ENCODE peak calls at places on chromosome 13, in ten cellular contexts. Y is T1000, G is SK-N-SH, S is T-helper 1 cell, H is cerebellum, E is fibroblast of the conjunctiva, P is mucosa of gallbladder, V is GM13977, D is GOT3, W is mammary epithelial cell. U is an unnamed sample.

GRCh38 chr13:22648325-22648758 is 532.4 kb upstream of the SGCG start:
- DNase-seq in Y (no peak), G (no peak), S (no peak), H (no peak), E (no peak), P (no peak), V (no peak), D (no peak), W (no peak), U (peak)

GRCh38 chr13:51848674-51849073 is 3.7 kb upstream of the TMEM272 start:
- DNase-seq in Y (no peak), G (no peak), S (no peak), H (no peak), E (no peak), P (no peak), V (no peak), D (no peak), W (no peak), U (no peak)

GRCh38 chr13:100203696-100204367 is 114.9 kb downstream of the PCCA start:
- DNase-seq in Y (no peak), G (no peak), S (no peak), H (no peak), E (no peak), P (no peak), V (peak), D (no peak), W (peak), U (no peak)

GRCh38 chr13:40377783-40378182 is 288.7 kb downstream of the FOXO1 start:
- DNase-seq in Y (no peak), G (no peak), S (no peak), H (no peak), E (no peak), P (no peak), V (no peak), D (no peak), W (no peak), U (peak)

GRCh38 chr13:40672310-40673060 is 6.0 kb upstream of the FOXO1 start:
- DNase-seq in Y (no peak), G (peak), S (no peak), H (no peak), E (peak), P (no peak), V (no peak), D (no peak), W (peak), U (peak)

GRCh38 chr13:113562085-113562749 is 22.3 kb upstream of the TFDP1 start:
- DNase-seq in Y (peak), G (peak), S (no peak), H (peak), E (peak), P (peak), V (peak), D (no peak), W (peak), U (peak)

GRCh38 chr13:27131906-27132305 is 39.7 kb downstream of the USP12 start:
- DNase-seq in Y (no peak), G (no peak), S (no peak), H (no peak), E (no peak), P (no peak), V (no peak), D (no peak), W (no peak), U (no peak)

GRCh38 chr13:35712907-35713685 is 236.6 kb upstream of the MAB21L1 start:
- DNase-seq in Y (no peak), G (peak), S (no peak), H (no peak), E (peak), P (no peak), V (no peak), D (no peak), W (no peak), U (no peak)

GRCh38 chr13:113998781-113999617 is 25.1 kb upstream of the C13orf46 start:
- DNase-seq in Y (no peak), G (no peak), S (peak), H (no peak), E (no peak), P (no peak), V (no peak), D (no peak), W (no peak), U (no peak)

GRCh38 chr13:59208405-59209195 is 955.1 kb downstream of the DIAPH3 start:
- DNase-seq in Y (no peak), G (no peak), S (no peak), H (no peak), E (no peak), P (no peak), V (no peak), D (no peak), W (no peak), U (no peak)

GRCh38 chr13:37617162-37617561 is 18.6 kb upstream of the POSTN start:
- DNase-seq in Y (no peak), G (no peak), S (no peak), H (no peak), E (peak), P (no peak), V (no peak), D (no peak), W (peak), U (no peak)

GRCh38 chr13:111011899-111012298 is 97.0 kb upstream of the ANKRD10 start:
- DNase-seq in Y (no peak), G (no peak), S (no peak), H (no peak), E (no peak), P (no peak), V (no peak), D (no peak), W (no peak), U (no peak)